ENCODE peak calls at places on chromosomes 4 and X, in nine cellular contexts. W is PC-3, O is right cardiac atrium, H is body of pancreas, X is astrocyte, T is fibroblast of the aortic adventitia, E is HL-60, D is foreskin fibroblast, G is GM12865. M is an unnamed sample.

GRCh38 chrX:42378857-42379256 is 399.1 kb downstream of the PPP1R2C start:
- DNase-seq in W (no peak), O (no peak), H (no peak), X (no peak), T (no peak), E (no peak), D (no peak), G (no peak), M (no peak)

GRCh38 chr4:7266525-7267292 is 74.4 kb downstream of the SORCS2 start:
- DNase-seq in W (peak), O (no peak), H (no peak), X (peak), T (peak), E (no peak), D (peak), G (no peak), M (no peak)

GRCh38 chrX:38260231-38260630 is 39.6 kb upstream of the SRPX start:
- DNase-seq in W (peak), O (no peak), H (no peak), X (no peak), T (no peak), E (no peak), D (no peak), G (peak), M (no peak)

GRCh38 chrX:24259544-24260240 is 54.2 kb downstream of the SUPT20HL2 start:
- DNase-seq in W (peak), O (no peak), H (peak), X (peak), T (peak), E (no peak), D (peak), G (peak), M (peak)

GRCh38 chr4:134328741-134329140 is 127.2 kb upstream of the PABPC4L start:
- DNase-seq in W (no peak), O (no peak), H (no peak), X (no peak), T (no peak), E (no peak), D (no peak), G (peak), M (no peak)

GRCh38 chr4:173381610-173382009 is 10.9 kb downstream of the SAP30 start:
- DNase-seq in W (no peak), O (no peak), H (no peak), X (no peak), T (peak), E (no peak), D (no peak), G (no peak), M (no peak)

GRCh38 chr4:33063238-33063637 is 2343.1 kb downstream of the PCDH7 start:
- DNase-seq in W (peak), O (no peak), H (no peak), X (peak), T (peak), E (no peak), D (peak), G (no peak), M (no peak)

GRCh38 chr4:151297170-151297569 is 20.2 kb downstream of the PRSS48 start:
- DNase-seq in W (no peak), O (no peak), H (no peak), X (no peak), T (no peak), E (no peak), D (no peak), G (no peak), M (no peak)

GRCh38 chrX:120790118-120790517 is 85.5 kb downstream of the CT47B1 start:
- DNase-seq in W (peak), O (no peak), H (peak), X (peak), T (peak), E (peak), D (peak), G (peak), M (peak)

GRCh38 chr4:186759990-186760389 is 36.3 kb upstream of the FAT1 start:
- DNase-seq in W (no peak), O (no peak), H (no peak), X (no peak), T (no peak), E (no peak), D (no peak), G (no peak), M (no peak)

GRCh38 chr4:142719854-142720541 is 126.1 kb downstream of the INPP4B start:
- DNase-seq in W (peak), O (no peak), H (no peak), X (peak), T (peak), E (no peak), D (peak), G (peak), M (no peak)

GRCh38 chr4:154082760-154083530 is 294.1 kb upstream of the SFRP2 start:
- DNase-seq in W (peak), O (no peak), H (no peak), X (peak), T (no peak), E (no peak), D (peak), G (peak), M (peak)

GRCh38 chr4:113060853-113061252 is 11.4 kb downstream of the ANK2 start:
- DNase-seq in W (no peak), O (no peak), H (no peak), X (no peak), T (no peak), E (no peak), D (no peak), G (no peak), M (no peak)

GRCh38 chrX:120111611-120112010 is 4.1 kb downstream of the RHOXF1 start:
- DNase-seq in W (peak), O (no peak), H (no peak), X (no peak), T (no peak), E (no peak), D (no peak), G (no peak), M (no peak)

GRCh38 chr4:6901669-6902317 is 7.8 kb upstream of the TBC1D14 start:
- DNase-seq in W (no peak), O (no peak), H (no peak), X (no peak), T (no peak), E (no peak), D (no peak), G (no peak), M (no peak)

DNA sequence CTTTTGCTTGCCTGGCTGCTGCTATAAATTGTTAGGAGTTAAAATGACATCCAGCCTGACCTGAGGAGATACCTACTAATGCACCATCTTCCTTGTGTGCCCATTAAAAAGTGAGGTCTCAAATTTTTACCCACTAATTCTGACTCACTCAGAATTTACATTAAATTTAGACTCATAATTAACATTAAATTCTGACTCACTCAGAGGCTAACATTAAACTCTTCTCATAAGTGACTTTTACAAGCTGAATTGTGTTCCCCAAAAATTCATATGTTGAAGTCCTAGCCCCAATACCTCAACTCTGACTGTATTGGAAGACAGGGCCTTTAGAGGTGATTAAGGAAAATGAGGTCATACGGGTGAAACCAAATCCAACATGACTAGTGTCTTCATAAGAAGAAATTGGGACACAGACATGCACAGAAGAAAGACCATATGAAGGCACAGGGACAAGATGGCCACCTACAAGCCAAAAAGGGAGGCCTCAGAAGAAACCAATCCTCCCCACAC is 11.8 kb downstream of the CASP6 start:
- DNase-seq in W (no peak), O (no peak), H (no peak), X (no peak), T (no peak), E (no peak), D (no peak), G (no peak), M (no peak)
- H3K4me3 ChIP-seq in W (no peak), O (no peak), H (no peak), X (no peak), T (no peak), E (no peak), D (no peak), G (no peak), M (no peak)

GRCh38 chr4:98467627-98468072 is 190.8 kb downstream of the TSPAN5 start:
- DNase-seq in W (peak), O (peak), H (peak), X (peak), T (peak), E (peak), D (peak), G (peak), M (peak)
- H3K4me3 ChIP-seq in W (peak), O (peak), H (no peak), X (peak), T (peak), E (no peak), D (peak), G (peak), M (no peak)

GRCh38 chr4:107444-108429 is 16.6 kb upstream of the ZNF718 start:
- DNase-seq in W (no peak), O (no peak), H (peak), X (no peak), T (no peak), E (no peak), D (no peak), G (no peak), M (no peak)
- H3K4me3 ChIP-seq in W (no peak), O (peak), H (no peak), X (no peak), T (no peak), E (no peak), D (no peak), G (no peak), M (no peak)

DNA sequence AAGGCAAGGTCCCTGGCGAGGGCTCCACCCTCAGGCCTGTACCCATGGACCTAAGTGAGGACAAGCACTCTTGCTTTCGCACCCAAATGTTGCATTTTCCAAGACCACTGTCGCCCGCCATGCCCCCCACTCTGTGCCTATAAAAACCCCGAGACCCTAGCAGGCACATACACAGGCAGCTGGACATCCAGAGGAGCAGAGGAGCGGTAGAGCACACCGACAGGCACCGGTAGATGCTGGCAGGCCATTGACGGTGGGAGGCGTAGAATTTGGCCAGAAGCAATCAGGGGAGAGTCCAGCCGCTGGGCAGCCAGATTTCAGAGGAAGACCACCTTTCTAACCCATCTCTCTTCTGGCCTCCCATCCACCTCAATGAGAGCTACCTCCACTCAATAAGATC is 715.2 kb upstream of the AADAT start:
- DNase-seq in W (no peak), O (no peak), H (no peak), X (no peak), T (no peak), E (no peak), D (no peak), G (no peak), M (no peak)
- H3K4me3 ChIP-seq in W (no peak), O (no peak), H (no peak), X (no peak), T (no peak), E (no peak), D (no peak), G (no peak), M (no peak)

GRCh38 chr4:158671665-158671914 is at the start of gene C4orf46:
- DNase-seq in W (peak), O (no peak), H (no peak), X (no peak), T (no peak), E (no peak), D (no peak), G (no peak), M (no peak)

GRCh38 chr4:158667651-158668198 is 4.0 kb downstream of the C4orf46 start:
- DNase-seq in W (peak), O (no peak), H (no peak), X (no peak), T (peak), E (peak), D (peak), G (peak), M (peak)

GRCh38 chr4:158666892-158667291 is 4.8 kb downstream of the C4orf46 start:
- DNase-seq in W (no peak), O (no peak), H (no peak), X (no peak), T (no peak), E (no peak), D (no peak), G (no peak), M (no peak)

GRCh38 chr4:158670975-158671664 is 567 bp downstream of the C4orf46 start:
- DNase-seq in W (peak), O (peak), H (peak), X (peak), T (peak), E (peak), D (peak), G (peak), M (peak)

GRCh38 chr4:158669310-158669709 is 2.4 kb downstream of the C4orf46 start:
- DNase-seq in W (no peak), O (no peak), H (no peak), X (no peak), T (no peak), E (no peak), D (no peak), G (peak), M (no peak)
- H3K4me3 ChIP-seq in W (no peak), O (no peak), H (no peak), X (no peak), T (no peak), E (no peak), D (no peak), G (peak), M (no peak)

GRCh38 chr4:55125763-55126541 is 557 bp upstream of the KDR start:
- DNase-seq in W (no peak), O (peak), H (no peak), X (peak), T (peak), E (no peak), D (peak), G (no peak), M (no peak)
- H3K4me3 ChIP-seq in W (peak), O (peak), H (no peak), X (peak), T (peak), E (peak), D (peak), G (no peak), M (no peak)

DNA sequence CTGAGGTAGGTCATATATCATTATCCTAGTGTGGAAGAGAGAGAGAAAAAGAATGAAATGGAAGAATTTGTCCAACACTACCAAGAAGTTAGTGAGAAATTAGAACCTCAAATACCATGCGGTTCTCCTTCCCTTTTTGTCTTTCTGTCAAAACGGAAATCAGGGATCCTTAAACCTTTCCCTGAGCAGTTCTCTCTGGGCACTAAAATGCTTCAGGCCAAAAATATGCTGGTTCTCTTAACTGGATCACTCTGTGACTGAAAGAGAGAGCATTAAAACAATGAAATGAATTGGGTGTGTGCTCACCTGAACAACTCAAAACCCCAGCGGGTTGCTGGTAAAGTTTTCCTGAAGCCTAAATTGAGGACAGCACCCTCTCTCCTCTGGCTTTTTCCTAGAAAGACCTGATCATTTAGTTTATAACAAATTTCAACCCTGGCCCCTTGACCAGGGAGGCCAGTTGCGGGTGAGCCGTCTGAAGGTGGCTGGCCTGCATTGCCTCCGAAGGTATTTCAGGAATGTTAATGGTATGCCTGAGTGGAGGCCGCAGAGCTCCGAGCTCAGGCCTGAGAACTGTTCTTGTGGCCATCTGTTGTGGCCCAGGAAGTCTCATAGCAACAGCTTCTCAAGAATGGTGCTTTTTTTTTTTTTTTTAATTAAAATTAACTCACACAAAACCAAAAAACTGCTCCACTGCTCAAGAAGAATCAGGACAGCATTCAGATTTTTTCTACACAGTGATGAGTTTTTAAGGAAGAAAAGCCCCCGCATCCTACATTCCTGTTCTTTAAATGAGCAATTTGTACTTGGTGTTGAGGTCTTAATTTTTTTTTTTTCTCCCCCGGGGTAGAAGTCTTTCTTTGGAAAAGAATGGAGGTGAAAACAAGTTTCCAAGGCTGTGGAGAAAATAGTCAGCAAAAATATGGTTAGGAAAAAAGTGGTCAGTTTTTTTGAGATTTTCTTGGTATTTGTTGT is 155.1 kb downstream of the SHROOM3 start:
- DNase-seq in W (peak), O (peak), H (peak), X (peak), T (peak), E (no peak), D (peak), G (no peak), M (no peak)
- H3K4me3 ChIP-seq in W (no peak), O (no peak), H (no peak), X (peak), T (no peak), E (no peak), D (no peak), G (no peak), M (no peak)

M was measured in Jurkat, Clone E6-1.